ENCODE peak calls at places on chromosomes 3 and 15, in ten cellular contexts. K is HS-27A; N is effector memory CD8-positive, alpha-beta T cell; U is stimulated activated CD8-positive, alpha-beta memory T cell treated with anti-CD3 and anti-CD28 coated beads, Interleukin-15, amount 100 ng/mL, for 24 hours; B is uterus; X is activated CD8-positive, alpha-beta memory T cell treated with anti-CD3 and anti-CD28 coated beads for 48 hours; Y is Right ventricle myocardium superior; O is D341Med; H is NCI-H1694; P is ELF-1. S is an unnamed sample.

GRCh38 chr3:120021523-120021922 is 72.7 kb downstream of the GSK3B start:
- DNase-seq in K (no peak), N (no peak), U (no peak), B (no peak), X (no peak), Y (no peak), O (no peak), H (no peak), P (no peak), S (no peak)

GRCh38 chr3:133962879-133963278 is 66.8 kb downstream of the SLCO2A1 start:
- DNase-seq in K (no peak), N (no peak), U (no peak), B (no peak), X (no peak), Y (no peak), O (no peak), H (no peak), P (peak), S (peak)

GRCh38 chr3:80439490-80439889 is 671.7 kb upstream of the ROBO1 start:
- DNase-seq in K (no peak), N (no peak), U (no peak), B (no peak), X (no peak), Y (no peak), O (no peak), H (no peak), P (no peak), S (no peak)

GRCh38 chr3:34174740-34175139 is 376.3 kb downstream of the PDCD6IP start:
- DNase-seq in K (no peak), N (no peak), U (no peak), B (no peak), X (no peak), Y (no peak), O (no peak), H (no peak), P (peak), S (no peak)

GRCh38 chr3:134364936-134365765 is 9.1 kb downstream of the AMOTL2 start:
- DNase-seq in K (no peak), N (no peak), U (no peak), B (no peak), X (no peak), Y (no peak), O (no peak), H (no peak), P (peak), S (no peak)

GRCh38 chr15:82174471-82174870 is 88.1 kb downstream of the EFL1 start:
- DNase-seq in K (no peak), N (no peak), U (no peak), B (no peak), X (no peak), Y (no peak), O (no peak), H (no peak), P (no peak), S (no peak)

GRCh38 chr3:15860014-15860934 is 62.5 kb upstream of the ANKRD28 start:
- DNase-seq in K (peak), N (peak), U (peak), B (peak), X (peak), Y (peak), O (peak), H (peak), P (peak), S (peak)

GRCh38 chr15:85804481-85805165 is 9.9 kb upstream of the KLHL25 start:
- DNase-seq in K (no peak), N (no peak), U (no peak), B (no peak), X (no peak), Y (no peak), O (no peak), H (no peak), P (no peak), S (no peak)

GRCh38 chr3:23944861-23945652 is at the start of gene NR1D2:
- DNase-seq in K (no peak), N (peak), U (peak), B (peak), X (peak), Y (peak), O (peak), H (no peak), P (peak), S (peak)

GRCh38 chr15:101500865-101501551 is 11.5 kb upstream of the PCSK6 start:
- DNase-seq in K (no peak), N (no peak), U (no peak), B (no peak), X (no peak), Y (no peak), O (no peak), H (no peak), P (peak), S (no peak)

GRCh38 chr15:50137330-50137761 is 18.3 kb upstream of the ATP8B4 start:
- DNase-seq in K (peak), N (no peak), U (no peak), B (no peak), X (no peak), Y (no peak), O (no peak), H (no peak), P (no peak), S (no peak)

GRCh38 chr15:70355275-70355795 is 257.6 kb upstream of the TLE3 start:
- DNase-seq in K (no peak), N (no peak), U (no peak), B (no peak), X (no peak), Y (no peak), O (peak), H (no peak), P (no peak), S (no peak)